ENCODE peak calls at places on chromosomes 4 and X, in five cellular contexts. W, Y, E, J and I are unnamed samples.

GRCh38 chrX:135434258-135435138 is 12.8 kb downstream of the SMIM10L2A start:
- DNase-seq in Y (no peak), J (no peak), W (no peak), E (no peak), I (no peak)

GRCh38 chr4:1416948-1417260 is 10.7 kb upstream of the NKX1-1 start:
- DNase-seq in E (no peak), Y (no peak), J (no peak), W (no peak), I (no peak)

GRCh38 chrX:37904833-37905232 is 57.5 kb upstream of the DYNLT3 start:
- DNase-seq in E (no peak), Y (no peak), J (no peak), W (no peak), I (no peak)

GRCh38 chr4:151407466-151408379 is 1.3 kb upstream of the FHIP1A start:
- DNase-seq in J (no peak), E (no peak), Y (no peak), W (no peak), I (peak; percentile 29)

GRCh38 chr4:52560844-52561280 is 98.2 kb downstream of the USP46 start:
- DNase-seq in J (peak; percentile 58), W (no peak), Y (no peak), E (no peak), I (no peak)

GRCh38 chrX:129653985-129654651 is 638 bp downstream of the APLN start:
- DNase-seq in E (peak; percentile 62), W (no peak), Y (no peak), J (no peak), I (no peak)

GRCh38 chrX:10050481-10050880 is 83.3 kb downstream of the CLDN34 start:
- DNase-seq in E (no peak), J (peak; percentile 75), W (no peak), Y (no peak), I (peak; percentile 17)

GRCh38 chr4:20520901-20521300 is 179.4 kb upstream of the PACRGL start:
- DNase-seq in Y (no peak), E (no peak), J (peak; percentile 38), W (no peak), I (no peak)

GRCh38 chr4:8012517-8012916 is 72.9 kb upstream of the AFAP1 start:
- DNase-seq in Y (no peak), J (no peak), E (no peak), W (no peak), I (no peak)

GRCh38 chrX:41759817-41760216 is 35.8 kb downstream of the GPR82 start:
- DNase-seq in W (no peak), Y (no peak), E (peak; percentile 31), J (peak; percentile 54), I (peak; percentile 7)

GRCh38 chr4:26104056-26104685 is 190.2 kb downstream of the SMIM20 start:
- DNase-seq in Y (no peak), E (no peak), W (no peak), J (no peak), I (no peak)

GRCh38 chr4:60531790-60532189 is 668.3 kb upstream of the ADGRL3 start:
- DNase-seq in W (no peak), Y (no peak), J (no peak), E (no peak), I (no peak)

GRCh38 chrX:23919148-23919547 is 11.3 kb downstream of the CXorf58 start:
- DNase-seq in J (no peak), W (no peak), Y (no peak), E (no peak), I (no peak)

GRCh38 chrX:1165535-1166196 is 46.8 kb downstream of the CRLF2 start:
- DNase-seq in E (no peak), W (no peak), J (peak; percentile 9), Y (no peak), I (no peak)